ENCODE peak calls at places on chromosomes 3 and 15, in four cellular contexts. J is MM.1S, P is heart left ventricle, K is testis. E is an unnamed sample.

GRCh38 chr15:73633991-73634495 is 854 bp upstream of the NPTN start:
- DNase-seq in P (no peak), J (no peak), K (no peak), E (no peak)

GRCh38 chr3:162945626-162946025 is 1449.0 kb downstream of the OTOL1 start:
- DNase-seq in P (no peak), J (no peak), K (no peak), E (no peak)

GRCh38 chr15:97904196-97904572 is 56.3 kb upstream of the ARRDC4 start:
- DNase-seq in P (peak; percentile 75), K (peak; percentile 87), J (peak; percentile 37), E (peak; percentile 75)

GRCh38 chr15:65512807-65513416 is 4.6 kb downstream of the DPP8 start:
- DNase-seq in K (peak; percentile 87), P (peak; percentile 50), J (no peak), E (peak; percentile 77)

GRCh38 chr15:93894438-93894837 is 336.9 kb upstream of the MCTP2 start:
- DNase-seq in J (no peak), P (no peak), K (no peak), E (no peak)

GRCh38 chr3:23826382-23827061 is 20.8 kb downstream of the UBE2E1 start:
- DNase-seq in K (no peak), J (no peak), P (no peak), E (no peak)

GRCh38 chr3:57006949-57007419 is 53.5 kb upstream of the SPATA12 start:
- DNase-seq in K (no peak), J (no peak), P (no peak), E (no peak)

GRCh38 chr3:126321490-126321889 is 35.7 kb downstream of the KLF15 start:
- DNase-seq in K (no peak), P (no peak), J (no peak), E (no peak)

GRCh38 chr3:118548434-118548833 is 486.2 kb downstream of the IGSF11 start:
- DNase-seq in K (no peak), J (no peak), P (no peak), E (no peak)

DNA sequence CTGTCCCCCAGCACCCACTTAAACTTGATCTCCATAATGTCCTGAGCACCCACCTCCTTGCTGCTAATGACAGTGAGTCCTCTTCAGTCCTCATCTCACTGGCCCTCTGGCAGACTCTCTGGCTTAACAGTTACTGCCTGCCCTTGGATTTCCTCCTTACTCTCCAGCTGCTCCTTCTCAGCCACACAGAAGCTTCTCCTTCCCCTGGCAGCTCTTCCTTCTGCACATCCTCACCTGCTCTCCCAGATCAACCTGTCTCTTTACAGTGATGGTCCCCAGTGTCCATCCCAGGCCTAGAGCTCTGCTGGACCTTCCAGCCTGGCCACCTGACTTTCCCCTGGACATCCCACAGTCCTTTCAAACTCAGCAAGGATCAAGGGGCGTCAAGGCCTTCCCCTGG is 47.4 kb upstream of the SMAD3 start:
- DNase-seq in J (no peak), K (no peak), P (no peak), E (no peak)
- H3K4me1 ChIP-seq in J (no peaks in the 10 kb centered on the region), K (no peaks in the 10 kb centered on the region), P (no peaks in the 10 kb centered on the region), E (no peaks in the 10 kb centered on the region)

GRCh38 chr3:122383915-122384697 is at the start of gene FAM162A:
- DNase-seq in P (peak; percentile 96), J (peak; percentile 97), K (peak; percentile 96), E (peak; percentile 95)

GRCh38 chr3:122387709-122388108 is 3.7 kb downstream of the FAM162A start:
- DNase-seq in P (no peak), K (no peak), J (no peak), E (no peak)

GRCh38 chr3:122377975-122378374 is 5.1 kb downstream of the MIX23 start:
- DNase-seq in J (no peak), K (no peak), P (no peak), E (no peak)

DNA sequence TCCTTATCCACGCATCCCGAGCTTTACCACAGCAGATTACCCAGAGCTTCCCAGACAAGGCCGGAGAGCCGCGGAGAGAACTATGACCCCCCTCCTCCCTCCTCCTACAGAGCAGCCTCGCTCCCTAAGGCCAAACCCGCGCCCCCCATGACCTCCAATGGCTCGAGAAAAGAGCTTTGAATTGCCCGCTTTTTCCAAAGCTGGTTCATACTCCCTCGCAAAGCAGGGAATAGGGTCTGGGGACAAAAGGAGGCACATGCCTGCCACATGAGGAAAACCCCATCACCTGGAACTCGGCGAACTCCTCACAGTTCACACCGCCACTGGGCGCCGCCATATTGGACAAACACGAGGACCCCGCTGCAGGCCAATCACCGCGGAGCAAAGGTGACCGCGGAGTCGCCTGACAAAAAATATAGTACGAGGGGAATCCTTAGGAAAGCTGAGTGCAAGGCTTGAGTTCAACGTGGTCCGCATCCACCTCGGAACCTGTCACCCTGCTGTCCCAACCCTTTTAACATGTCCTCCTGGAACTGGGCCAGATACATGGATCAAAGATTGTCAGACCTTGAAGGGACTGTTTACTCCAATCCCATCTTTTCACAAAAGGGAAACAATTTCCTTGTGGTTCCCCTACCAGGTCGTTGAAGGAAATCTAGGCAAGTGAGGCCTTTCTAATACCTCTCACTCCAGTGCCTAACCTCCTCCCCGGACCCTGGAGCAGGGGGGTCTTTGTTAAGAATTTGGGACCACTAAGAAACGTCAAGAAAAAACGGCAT is at the start of gene MIX23:
- DNase-seq in P (peak; percentile 89), K (peak; percentile 93), J (peak; percentile 88), E (peak; percentile 95)
- H3K4me1 ChIP-seq in P (peaks cover 10% of the 10 kb centered on the region), K (no peaks in the 10 kb centered on the region), J (peaks cover 7% of the 10 kb centered on the region), E (no peaks in the 10 kb centered on the region)

GRCh38 chr3:62373714-62374333 is 474 bp upstream of the FEZF2 start:
- DNase-seq in K (no peak), J (no peak), P (no peak), E (no peak)

GRCh38 chr3:62374375-62374876 is 1.1 kb upstream of the FEZF2 start:
- DNase-seq in K (no peak), P (no peak), J (no peak), E (no peak)

GRCh38 chr3:62372621-62373041 is 719 bp downstream of the FEZF2 start:
- DNase-seq in P (no peak), J (no peak), K (no peak), E (no peak)

GRCh38 chr3:62371735-62372591 is 1.4 kb downstream of the FEZF2 start:
- DNase-seq in P (no peak), K (no peak), J (no peak), E (no peak)

DNA sequence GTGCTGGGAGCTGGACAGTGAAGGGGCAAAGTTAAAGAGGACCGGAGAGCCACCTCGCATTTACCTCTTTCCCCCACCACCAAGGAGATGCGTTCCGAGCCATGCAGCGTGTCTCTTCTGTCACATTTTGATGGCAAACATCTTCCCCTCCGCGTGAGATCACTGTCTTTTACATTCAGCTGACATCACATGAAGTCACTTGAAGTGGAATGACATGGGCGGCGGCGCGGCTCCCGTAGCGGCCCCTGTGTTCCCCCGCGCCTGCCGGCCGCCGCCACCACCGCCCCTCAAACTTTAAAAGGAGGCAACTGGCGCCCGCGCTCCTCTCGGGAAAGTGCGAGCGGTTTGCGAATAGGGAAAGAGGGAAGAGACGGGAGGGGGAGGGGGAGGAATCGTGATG is at the start of gene FEZF2:
- DNase-seq in P (no peak), J (no peak), K (no peak), E (no peak)
- H3K4me1 ChIP-seq in P (peaks cover 7% of the 10 kb centered on the region), J (no peaks in the 10 kb centered on the region), K (peaks cover 25% of the 10 kb centered on the region), E (no peaks in the 10 kb centered on the region)

DNA sequence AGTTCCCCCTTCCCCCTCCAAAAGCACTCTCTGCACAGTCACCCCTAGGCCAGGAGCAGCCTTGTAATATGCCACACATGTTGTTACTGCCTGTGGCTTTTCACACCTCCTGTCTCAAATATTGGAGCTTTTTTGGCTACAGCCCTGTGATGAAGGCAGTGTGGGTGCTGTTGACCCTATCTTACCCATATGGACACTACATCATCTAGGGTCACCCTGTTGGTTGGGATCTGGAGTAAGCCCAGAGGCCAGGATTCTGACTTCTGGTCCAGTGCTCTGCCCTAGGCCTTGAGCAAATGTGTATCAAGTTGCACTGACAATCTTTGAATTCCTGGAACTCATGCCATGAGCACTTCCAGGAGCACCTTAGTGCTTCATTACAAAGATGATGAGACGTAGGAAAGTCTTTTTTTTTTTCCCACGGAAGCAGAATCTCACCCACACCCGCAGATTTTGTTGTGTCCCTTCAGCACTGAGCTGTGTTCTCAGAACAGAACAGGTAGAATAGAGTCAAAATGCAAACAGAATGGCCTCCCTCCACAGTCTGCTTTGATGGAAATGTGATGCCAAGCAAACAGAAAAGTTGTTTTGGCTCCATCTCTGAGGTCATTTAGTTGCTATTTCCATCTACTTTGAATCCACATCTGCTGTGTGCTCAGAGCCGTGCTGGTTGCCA is 49.6 kb downstream of the SMAD3 start:
- DNase-seq in P (peak; percentile 21), J (no peak), K (no peak), E (no peak)
- H3K4me1 ChIP-seq in P (peaks cover 14% of the 10 kb centered on the region), J (peaks cover 37% of the 10 kb centered on the region), K (peaks cover 4% of the 10 kb centered on the region), E (peaks cover 21% of the 10 kb centered on the region)

GRCh38 chr15:96332854-96333193 is 2.3 kb downstream of the NR2F2 start:
- DNase-seq in K (no peak), P (no peak), J (no peak), E (no peak)

GRCh38 chr15:96331141-96331941 is 841 bp downstream of the NR2F2 start:
- DNase-seq in P (no peak), K (no peak), J (no peak), E (peak; percentile 71)

GRCh38 chr15:96330450-96331140 is at the start of gene NR2F2:
- DNase-seq in P (peak; percentile 95), K (peak; percentile 98), J (peak; percentile 92), E (peak; percentile 97)

GRCh38 chr15:96333194-96334016 is 2.9 kb downstream of the NR2F2 start:
- DNase-seq in J (no peak), P (no peak), K (no peak), E (peak; percentile 37)

GRCh38 chr15:96331942-96332853 is 1.7 kb downstream of the NR2F2 start:
- DNase-seq in P (no peak), J (no peak), K (no peak), E (peak; percentile 72)
- H3K4me1 ChIP-seq in P (peaks cover 5% of the 10 kb centered on the region), J (no peaks in the 10 kb centered on the region), K (peaks cover 4% of the 10 kb centered on the region), E (no peaks in the 10 kb centered on the region)

GRCh38 chr3:65728138-65728537 is 310.6 kb downstream of the MAGI1 start:
- DNase-seq in J (no peak), P (no peak), K (no peak), E (no peak)
- H3K4me1 ChIP-seq in J (no peaks in the 10 kb centered on the region), P (peaks cover 8% of the 10 kb centered on the region), K (no peaks in the 10 kb centered on the region), E (no peaks in the 10 kb centered on the region)

GRCh38 chr15:40931300-40932142 is 2.4 kb downstream of the DLL4 start:
- DNase-seq in P (no peak), K (no peak), J (no peak), E (no peak)
- H3K4me1 ChIP-seq in P (peaks cover 60% of the 10 kb centered on the region), K (peaks cover 38% of the 10 kb centered on the region), J (peaks cover 10% of the 10 kb centered on the region), E (no peaks in the 10 kb centered on the region)

DNA sequence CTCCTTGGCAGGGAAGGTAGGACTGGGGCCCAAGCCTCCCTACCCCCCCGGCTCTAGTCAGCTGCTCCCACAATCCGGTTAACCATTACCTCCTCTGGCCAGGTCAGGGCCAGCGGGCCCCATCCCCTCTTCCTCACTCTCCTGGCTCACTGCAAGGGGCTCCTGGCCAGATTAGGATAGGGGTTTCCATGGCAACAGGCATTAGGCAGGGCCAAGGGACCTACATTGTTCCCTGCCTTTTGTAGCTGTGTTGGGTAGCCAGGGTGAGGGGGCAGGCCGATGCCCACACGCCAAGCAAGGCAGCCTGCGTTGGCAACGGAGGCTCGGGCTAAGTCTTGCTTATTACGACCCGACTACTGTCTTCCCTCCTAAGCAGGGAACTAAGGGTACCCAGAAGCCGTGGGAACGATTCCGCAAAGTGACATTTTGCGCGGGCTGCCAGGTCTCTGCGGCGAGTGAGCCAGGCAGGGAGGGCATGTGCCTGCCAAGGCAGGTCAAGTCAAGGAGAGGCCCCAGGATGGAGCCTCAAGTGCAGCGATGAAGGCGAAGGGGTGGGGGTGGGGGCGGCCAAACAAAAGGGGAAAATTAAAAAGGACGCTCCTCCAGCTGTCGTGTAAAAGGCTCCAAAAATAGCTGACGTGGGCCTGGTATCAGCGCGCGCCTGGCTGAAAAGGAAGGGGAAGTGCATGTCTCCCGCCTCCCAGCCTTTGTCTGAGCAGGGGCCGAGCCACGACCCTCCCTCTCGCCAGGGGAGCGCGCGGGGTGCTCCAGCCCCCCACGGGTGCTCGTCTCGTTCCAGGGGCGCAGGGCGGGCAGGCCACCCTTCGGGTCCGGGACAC is 919 bp downstream of the IDH2 start:
- DNase-seq in J (peak; percentile 63), K (peak; percentile 44), P (peak; percentile 73), E (peak; percentile 85)
- H3K4me1 ChIP-seq in J (peaks cover 49% of the 10 kb centered on the region), K (peaks cover 18% of the 10 kb centered on the region), P (peaks cover 47% of the 10 kb centered on the region), E (peaks cover 13% of the 10 kb centered on the region)